ENCODE peak calls at places on chromosomes 5 and 9, in four cellular contexts. T is spleen, L is brain microvascular endothelial cell, G is mucosa of descending colon. R is an unnamed sample.

GRCh38 chr5:9283473-9283872 is 262.4 kb downstream of the SEMA5A start:
- DNase-seq in T (no peak), L (no peak), G (no peak), R (no peak)

GRCh38 chr5:146731909-146732659 is 146.5 kb downstream of the PPP2R2B start:
- DNase-seq in T (no peak), L (peak; percentile 74), G (no peak), R (no peak)

GRCh38 chr9:23551171-23551795 is 274.8 kb downstream of the ELAVL2 start:
- DNase-seq in T (no peak), L (no peak), G (no peak), R (peak; percentile 52)

GRCh38 chr9:127816362-127816725 is 13.7 kb downstream of the FPGS start:
- DNase-seq in T (no peak), L (no peak), G (no peak), R (no peak)

GRCh38 chr5:142869883-142870282 is 99.7 kb downstream of the ARHGAP26 start:
- DNase-seq in T (no peak), L (no peak), G (peak; percentile 67), R (no peak)

GRCh38 chr9:36991516-36992134 is 42.4 kb downstream of the PAX5 start:
- DNase-seq in T (no peak), L (peak; percentile 11), G (no peak), R (peak; percentile 61)

GRCh38 chr9:92735907-92736600 is 28.6 kb downstream of the BICD2 start:
- DNase-seq in T (no peak), L (no peak), G (no peak), R (no peak)

GRCh38 chr9:27303219-27303618 is 6.3 kb upstream of the EQTN start:
- DNase-seq in T (no peak), L (peak; percentile 39), G (no peak), R (no peak)

GRCh38 chr5:163459465-163459887 is 426 bp downstream of the NUDCD2 start:
- DNase-seq in T (no peak), L (no peak), G (no peak), R (no peak)

GRCh38 chr9:122366074-122366672 is 4.7 kb upstream of the PTGS1 start:
- DNase-seq in T (peak; percentile 50), L (no peak), G (no peak), R (peak; percentile 90)

GRCh38 chr5:124849774-124850173 is 103.3 kb upstream of the ZNF608 start:
- DNase-seq in T (no peak), L (no peak), G (no peak), R (no peak)

GRCh38 chr5:158020555-158021418 is 161.8 kb upstream of the CLINT1 start:
- DNase-seq in T (no peak), L (no peak), G (no peak), R (no peak)

GRCh38 chr5:140293091-140293996 is 9.6 kb downstream of the PFDN1 start:
- DNase-seq in T (no peak), L (no peak), G (no peak), R (no peak)

GRCh38 chr5:10607023-10607665 is 43.3 kb downstream of the ANKRD33B start:
- DNase-seq in T (peak; percentile 88), L (peak; percentile 84), G (no peak), R (peak; percentile 54)

GRCh38 chr9:32360983-32361673 is 23.3 kb upstream of the ACO1 start:
- DNase-seq in T (no peak), L (no peak), G (no peak), R (no peak)

GRCh38 chr5:167777746-167778145 is 513.7 kb upstream of the WWC1 start:
- DNase-seq in T (no peak), L (no peak), G (no peak), R (no peak)

GRCh38 chr9:116546711-116547581 is 140.2 kb upstream of the TRIM32 start:
- DNase-seq in T (no peak), L (peak; percentile 25), G (no peak), R (no peak)

GRCh38 chr9:5633243-5633642 is 4.3 kb downstream of the RIC1 start:
- DNase-seq in T (no peak), L (peak; percentile 36), G (no peak), R (no peak)

GRCh38 chr9:84163227-84163626 is 177.3 kb downstream of the SLC28A3 start:
- DNase-seq in T (no peak), L (no peak), G (no peak), R (no peak)

GRCh38 chr9:107637421-107638420 is 148.2 kb upstream of the KLF4 start:
- DNase-seq in T (peak; percentile 89), L (peak; percentile 95), G (peak; percentile 81), R (peak; percentile 67)

GRCh38 chr5:71829206-71829605 is 110.1 kb downstream of the CARTPT start:
- DNase-seq in T (no peak), L (no peak), G (no peak), R (no peak)

GRCh38 chr5:1199340-1199648 is 2.1 kb upstream of the SLC6A19 start:
- DNase-seq in T (no peak), L (no peak), G (no peak), R (no peak)

GRCh38 chr9:16869140-16869903 is 1.1 kb downstream of the BNC2 start:
- DNase-seq in T (no peak), L (no peak), G (no peak), R (no peak)

GRCh38 chr5:176405656-176406435 is 10.5 kb downstream of the CLTB start:
- DNase-seq in T (peak; percentile 48), L (no peak), G (peak; percentile 60), R (peak; percentile 43)

GRCh38 chr9:97535771-97536170 is 34.3 kb downstream of the TMOD1 start:
- DNase-seq in T (no peak), L (no peak), G (no peak), R (no peak)

GRCh38 chr5:116135344-116135743 is 50.5 kb downstream of the COMMD10 start:
- DNase-seq in T (no peak), L (no peak), G (no peak), R (no peak)

GRCh38 chr9:3181049-3181953 is 337.4 kb upstream of the PUM3 start:
- DNase-seq in T (no peak), L (no peak), G (peak; percentile 69), R (peak; percentile 62)

GRCh38 chr5:139746691-139747582 is 48.7 kb upstream of the PSD2 start:
- DNase-seq in T (peak; percentile 93), L (no peak), G (peak; percentile 48), R (peak; percentile 96)

GRCh38 chr5:140347382-140347781 is 979 bp upstream of the HBEGF start:
- DNase-seq in T (peak; percentile 14), L (no peak), G (no peak), R (no peak)

GRCh38 chr9:84990416-84990815 is 320.9 kb downstream of the NTRK2 start:
- DNase-seq in T (no peak), L (no peak), G (no peak), R (no peak)

GRCh38 chr5:141272906-141273305 is 27.7 kb downstream of the PCDHB15 start:
- DNase-seq in T (no peak), L (no peak), G (no peak), R (peak; percentile 41)

GRCh38 chr5:124902097-124902821 is 155.8 kb upstream of the ZNF608 start:
- DNase-seq in T (no peak), L (peak; percentile 3), G (no peak), R (no peak)

GRCh38 chr5:107646418-107646817 is 24.3 kb downstream of the EFNA5 start:
- DNase-seq in T (no peak), L (no peak), G (no peak), R (no peak)

GRCh38 chr5:78552729-78553341 is 95.7 kb downstream of the LHFPL2 start:
- DNase-seq in T (no peak), L (no peak), G (no peak), R (no peak)

GRCh38 chr9:133126697-133127339 is 5.8 kb upstream of the RALGDS start:
- DNase-seq in T (no peak), L (no peak), G (no peak), R (no peak)
- H3K4me3 ChIP-seq in T (peak overlapping the region; percentile 62), L (no peak overlapping the region), G (no peak overlapping the region), R (no peak overlapping the region)

DNA sequence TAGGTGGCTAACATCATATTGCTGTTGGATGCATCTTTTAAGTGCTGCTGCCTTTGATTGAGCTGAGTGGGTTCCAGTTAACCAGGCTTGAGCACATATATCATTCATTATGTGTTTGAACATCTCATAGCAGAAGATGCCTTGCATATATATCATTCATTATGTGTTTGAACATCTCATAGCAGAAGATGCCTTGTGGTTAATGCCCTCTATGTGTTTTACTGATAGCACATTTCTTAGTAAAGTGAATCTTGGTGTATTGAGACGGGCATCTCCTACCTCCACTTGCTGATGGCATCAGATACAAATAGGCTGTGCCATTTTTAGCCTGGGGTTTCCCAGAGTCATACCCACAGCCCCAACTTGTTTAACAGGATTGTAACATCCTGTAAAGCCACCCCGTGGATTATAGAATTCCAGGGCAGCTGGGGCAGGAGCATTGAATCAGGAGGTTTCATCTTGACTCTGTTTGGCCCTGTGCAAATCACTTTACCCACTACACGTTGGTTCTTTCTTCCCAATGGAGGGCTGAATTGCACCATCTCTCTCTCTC is 26.5 kb downstream of the MTAP start:
- DNase-seq in T (no peak), L (no peak), G (no peak), R (no peak)
- H3K36me3 ChIP-seq in T (peaks cover 37% of the 10 kb centered on the region), L (peaks cover 9% of the 10 kb centered on the region), G (peaks cover 2% of the 10 kb centered on the region), R (no peaks in the 10 kb centered on the region)

GRCh38 chr5:153974131-153974812 is 64.4 kb downstream of the FAM114A2 start:
- DNase-seq in T (no peak), L (peak; percentile 58), G (no peak), R (peak; percentile 30)
- TF ChIP-seq CTCF in T (peak; percentile 49), L (peak; percentile 83), G (peak; percentile 60), R (peak; percentile 65)

DNA sequence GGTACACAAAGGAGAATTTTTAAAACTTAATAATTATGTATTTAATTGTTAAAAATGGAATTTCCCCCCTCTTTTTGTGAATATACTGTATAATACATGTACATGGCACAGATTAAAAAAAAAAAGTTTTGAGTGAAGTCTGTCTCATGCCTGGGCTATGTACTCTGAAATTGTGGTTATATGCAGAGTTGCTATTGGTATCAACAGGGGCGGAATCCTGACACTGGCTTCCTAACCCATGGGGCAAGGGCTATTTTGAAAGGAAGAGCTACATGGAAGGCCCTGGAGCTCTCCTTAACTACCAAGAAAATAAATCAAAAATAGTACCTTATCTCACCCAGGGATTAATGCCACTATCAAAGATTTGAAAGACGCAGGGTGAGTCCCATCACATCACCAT is 865 bp upstream of the FAM193B start:
- DNase-seq in T (no peak), L (no peak), G (no peak), R (no peak)
- H3K4me3 ChIP-seq in T (peak overlapping the region; percentile 96), L (no peak overlapping the region), G (no peak overlapping the region), R (no peak overlapping the region)

GRCh38 chr5:58040044-58040443 is 419.8 kb downstream of the PLK2 start:
- DNase-seq in T (no peak), L (no peak), G (no peak), R (no peak)

GRCh38 chr5:58041884-58042283 is 418.0 kb downstream of the PLK2 start:
- DNase-seq in T (no peak), L (no peak), G (no peak), R (no peak)

GRCh38 chr5:58042933-58043606 is 416.8 kb downstream of the PLK2 start:
- DNase-seq in T (no peak), L (peak; percentile 58), G (no peak), R (no peak)

GRCh38 chr5:58043607-58043945 is 416.3 kb downstream of the PLK2 start:
- DNase-seq in T (no peak), L (no peak), G (no peak), R (no peak)

DNA sequence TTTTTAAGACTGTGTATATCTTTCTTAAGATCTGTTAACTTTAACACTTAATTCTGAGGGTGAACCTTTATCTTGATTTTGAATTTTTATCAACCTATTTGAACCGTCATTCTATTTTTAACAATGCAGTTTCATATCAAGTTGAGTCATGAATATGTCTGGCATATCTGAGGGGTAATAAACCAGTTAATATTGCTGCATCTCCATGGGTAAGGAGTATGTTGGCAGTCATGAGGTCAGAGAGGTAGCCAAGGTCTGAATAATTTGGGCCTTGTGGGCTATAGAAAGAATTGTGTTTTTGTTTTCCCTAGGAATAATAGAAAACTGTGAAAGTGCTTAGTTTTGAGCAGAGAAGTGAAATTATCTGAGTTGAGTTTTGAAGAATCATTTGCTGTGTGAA is 419.0 kb downstream of the PLK2 start:
- DNase-seq in T (no peak), L (no peak), G (no peak), R (no peak)
- H3K36me3 ChIP-seq in T (no peaks in the 10 kb centered on the region), L (no peaks in the 10 kb centered on the region), G (no peaks in the 10 kb centered on the region), R (no peaks in the 10 kb centered on the region)

R was measured in WERI-Rb-1.